ENCODE peak calls at places on chromosomes 3 and 15, in nine cellular contexts. One of them, this sample, is unnamed.

GRCh38 chr15:38904298-38904697 is 339.7 kb upstream of the RASGRP1 start:
- DNase-seq in H9: no peak
- DNase-seq in GM23338: peak; percentile 7
- DNase-seq in CD8-positive, alpha-beta memory T cell: no peak
- DNase-seq in A673: no peak
- DNase-seq in foreskin keratinocyte: no peak
- DNase-seq in ovary: no peak
- DNase-seq in gastrocnemius medialis: no peak
- DNase-seq in substantia nigra: no peak
- DNase-seq in this sample: no peak

GRCh38 chr15:101207867-101208288 is 44.0 kb downstream of the CHSY1 start:
- DNase-seq in H9: no peak
- DNase-seq in GM23338: no peak
- DNase-seq in CD8-positive, alpha-beta memory T cell: no peak
- DNase-seq in A673: no peak
- DNase-seq in foreskin keratinocyte: peak; percentile 34
- DNase-seq in ovary: no peak
- DNase-seq in gastrocnemius medialis: peak; percentile 47
- DNase-seq in substantia nigra: no peak
- DNase-seq in this sample: peak; percentile 50

GRCh38 chr15:69648775-69649735 is 196.4 kb downstream of the RPLP1 start:
- DNase-seq in H9: peak; percentile 85
- DNase-seq in GM23338: peak; percentile 87
- DNase-seq in CD8-positive, alpha-beta memory T cell: no peak
- DNase-seq in A673: no peak
- DNase-seq in foreskin keratinocyte: peak; percentile 17
- DNase-seq in ovary: no peak
- DNase-seq in gastrocnemius medialis: no peak
- DNase-seq in substantia nigra: no peak
- DNase-seq in this sample: peak; percentile 10

GRCh38 chr3:53748512-53749271 is 97.5 kb downstream of the CHDH start:
- DNase-seq in H9: peak; percentile 56
- DNase-seq in GM23338: peak; percentile 59
- DNase-seq in CD8-positive, alpha-beta memory T cell: no peak
- DNase-seq in A673: peak; percentile 5
- DNase-seq in foreskin keratinocyte: no peak
- DNase-seq in ovary: no peak
- DNase-seq in gastrocnemius medialis: no peak
- DNase-seq in substantia nigra: no peak
- DNase-seq in this sample: no peak

GRCh38 chr15:73031648-73032047 is 20.6 kb upstream of the NEO1 start:
- DNase-seq in H9: no peak
- DNase-seq in GM23338: no peak
- DNase-seq in CD8-positive, alpha-beta memory T cell: no peak
- DNase-seq in A673: no peak
- DNase-seq in foreskin keratinocyte: no peak
- DNase-seq in ovary: no peak
- DNase-seq in gastrocnemius medialis: no peak
- DNase-seq in substantia nigra: no peak
- DNase-seq in this sample: no peak

GRCh38 chr3:178140491-178140890 is 395.7 kb upstream of the KCNMB2 start:
- DNase-seq in H9: no peak
- DNase-seq in GM23338: no peak
- DNase-seq in CD8-positive, alpha-beta memory T cell: no peak
- DNase-seq in A673: peak; percentile 26
- DNase-seq in foreskin keratinocyte: no peak
- DNase-seq in ovary: no peak
- DNase-seq in gastrocnemius medialis: no peak
- DNase-seq in substantia nigra: no peak
- DNase-seq in this sample: no peak

GRCh38 chr15:100902436-100903190 is 16.5 kb upstream of the LRRK1 start:
- DNase-seq in H9: peak; percentile 10
- DNase-seq in GM23338: no peak
- DNase-seq in CD8-positive, alpha-beta memory T cell: no peak
- DNase-seq in A673: peak; percentile 78
- DNase-seq in foreskin keratinocyte: peak; percentile 77
- DNase-seq in ovary: peak; percentile 89
- DNase-seq in gastrocnemius medialis: peak; percentile 58
- DNase-seq in substantia nigra: no peak
- DNase-seq in this sample: peak; percentile 69

GRCh38 chr3:45497963-45498362 is 96.6 kb upstream of the LIMD1 start:
- DNase-seq in H9: no peak
- DNase-seq in GM23338: no peak
- DNase-seq in CD8-positive, alpha-beta memory T cell: no peak
- DNase-seq in A673: peak; percentile 84
- DNase-seq in foreskin keratinocyte: no peak
- DNase-seq in ovary: no peak
- DNase-seq in gastrocnemius medialis: peak; percentile 42
- DNase-seq in substantia nigra: no peak
- DNase-seq in this sample: no peak

GRCh38 chr3:51371943-51372557 is 13.0 kb upstream of the MANF start:
- DNase-seq in H9: peak; percentile 52
- DNase-seq in GM23338: peak; percentile 92
- DNase-seq in CD8-positive, alpha-beta memory T cell: peak; percentile 13
- DNase-seq in A673: peak; percentile 61
- DNase-seq in foreskin keratinocyte: no peak
- DNase-seq in ovary: no peak
- DNase-seq in gastrocnemius medialis: no peak
- DNase-seq in substantia nigra: no peak
- DNase-seq in this sample: no peak

GRCh38 chr3:178519701-178520100 is 16.5 kb upstream of the KCNMB2 start:
- DNase-seq in H9: no peak
- DNase-seq in GM23338: no peak
- DNase-seq in CD8-positive, alpha-beta memory T cell: no peak
- DNase-seq in A673: no peak
- DNase-seq in foreskin keratinocyte: no peak
- DNase-seq in ovary: no peak
- DNase-seq in gastrocnemius medialis: no peak
- DNase-seq in substantia nigra: no peak
- DNase-seq in this sample: no peak

GRCh38 chr3:69718832-69719231 is 20.4 kb upstream of the MITF start:
- DNase-seq in H9: peak; percentile 60
- DNase-seq in GM23338: peak; percentile 67
- DNase-seq in CD8-positive, alpha-beta memory T cell: no peak
- DNase-seq in A673: no peak
- DNase-seq in foreskin keratinocyte: no peak
- DNase-seq in ovary: no peak
- DNase-seq in gastrocnemius medialis: no peak
- DNase-seq in substantia nigra: no peak
- DNase-seq in this sample: no peak

GRCh38 chr3:103968131-103968530 is 1398.6 kb upstream of the ALCAM start:
- DNase-seq in H9: no peak
- DNase-seq in GM23338: no peak
- DNase-seq in CD8-positive, alpha-beta memory T cell: no peak
- DNase-seq in A673: no peak
- DNase-seq in foreskin keratinocyte: no peak
- DNase-seq in ovary: no peak
- DNase-seq in gastrocnemius medialis: no peak
- DNase-seq in substantia nigra: no peak
- DNase-seq in this sample: no peak
- H3K27ac ChIP-seq in H9: no peak overlapping the region
- H3K27ac ChIP-seq in GM23338: no peak overlapping the region
- H3K27ac ChIP-seq in CD8-positive, alpha-beta memory T cell: no peak overlapping the region
- H3K27ac ChIP-seq in A673: no peak overlapping the region
- H3K27ac ChIP-seq in foreskin keratinocyte: no peak overlapping the region
- H3K27ac ChIP-seq in ovary: no peak overlapping the region
- H3K27ac ChIP-seq in gastrocnemius medialis: no peak overlapping the region
- H3K27ac ChIP-seq in substantia nigra: no peak overlapping the region
- H3K27ac ChIP-seq in this sample: no peak overlapping the region

GRCh38 chr3:188296761-188297689 is 143.1 kb downstream of the LPP start:
- DNase-seq in H9: no peak
- DNase-seq in GM23338: no peak
- DNase-seq in CD8-positive, alpha-beta memory T cell: no peak
- DNase-seq in A673: peak; percentile 48
- DNase-seq in foreskin keratinocyte: no peak
- DNase-seq in ovary: peak; percentile 33
- DNase-seq in gastrocnemius medialis: no peak
- DNase-seq in substantia nigra: no peak
- DNase-seq in this sample: no peak

GRCh38 chr3:188292827-188293226 is 138.9 kb downstream of the LPP start:
- DNase-seq in H9: no peak
- DNase-seq in GM23338: no peak
- DNase-seq in CD8-positive, alpha-beta memory T cell: no peak
- DNase-seq in A673: no peak
- DNase-seq in foreskin keratinocyte: no peak
- DNase-seq in ovary: no peak
- DNase-seq in gastrocnemius medialis: no peak
- DNase-seq in substantia nigra: no peak
- DNase-seq in this sample: no peak

GRCh38 chr3:188294113-188294512 is 140.2 kb downstream of the LPP start:
- DNase-seq in H9: no peak
- DNase-seq in GM23338: no peak
- DNase-seq in CD8-positive, alpha-beta memory T cell: no peak
- DNase-seq in A673: no peak
- DNase-seq in foreskin keratinocyte: no peak
- DNase-seq in ovary: no peak
- DNase-seq in gastrocnemius medialis: no peak
- DNase-seq in substantia nigra: no peak
- DNase-seq in this sample: no peak

GRCh38 chr3:188295876-188296275 is 141.9 kb downstream of the LPP start:
- DNase-seq in H9: no peak
- DNase-seq in GM23338: no peak
- DNase-seq in CD8-positive, alpha-beta memory T cell: no peak
- DNase-seq in A673: no peak
- DNase-seq in foreskin keratinocyte: no peak
- DNase-seq in ovary: no peak
- DNase-seq in gastrocnemius medialis: no peak
- DNase-seq in substantia nigra: no peak
- DNase-seq in this sample: no peak

DNA sequence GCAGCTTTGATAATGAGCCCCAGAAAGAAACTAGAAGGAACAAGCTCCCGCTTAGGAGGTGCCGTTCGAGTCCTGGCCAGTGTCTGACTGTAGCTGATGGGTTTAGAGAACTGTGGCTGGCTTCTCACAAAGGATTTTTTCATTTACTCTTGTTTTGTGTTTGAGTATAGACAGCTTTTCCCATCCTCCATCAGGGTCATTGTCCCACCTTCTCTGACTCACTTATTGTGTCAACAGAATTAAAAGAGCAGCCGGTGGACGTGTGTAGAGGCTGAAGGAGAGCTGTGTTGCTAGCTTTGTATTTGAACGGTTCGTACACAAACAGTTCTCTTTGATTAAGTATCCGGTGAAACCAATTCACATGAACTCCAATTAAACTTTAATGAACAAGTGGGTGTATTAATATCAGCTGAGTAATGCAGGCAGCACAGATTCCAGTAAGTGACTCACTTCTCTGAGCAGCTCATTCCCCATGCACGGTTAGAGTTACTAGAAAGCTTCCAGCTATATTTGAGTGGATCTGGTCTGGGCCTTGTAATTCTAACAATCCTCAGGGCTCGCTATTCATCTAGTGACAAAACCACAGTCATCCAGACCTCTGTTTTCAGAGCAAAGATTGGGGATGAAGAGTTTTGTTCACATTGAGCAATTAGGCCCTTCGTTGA is 141.0 kb downstream of the LPP start:
- DNase-seq in H9: no peak
- DNase-seq in GM23338: no peak
- DNase-seq in CD8-positive, alpha-beta memory T cell: no peak
- DNase-seq in A673: peak; percentile 63
- DNase-seq in foreskin keratinocyte: peak; percentile 81
- DNase-seq in ovary: no peak
- DNase-seq in gastrocnemius medialis: peak; percentile 60
- DNase-seq in substantia nigra: no peak
- DNase-seq in this sample: peak; percentile 80
- H3K27ac ChIP-seq in H9: no peak overlapping the region
- H3K27ac ChIP-seq in GM23338: no peak overlapping the region
- H3K27ac ChIP-seq in CD8-positive, alpha-beta memory T cell: no peak overlapping the region
- H3K27ac ChIP-seq in A673: peak overlapping the region; percentile 20
- H3K27ac ChIP-seq in foreskin keratinocyte: peak overlapping the region; percentile 43
- H3K27ac ChIP-seq in ovary: no peak overlapping the region
- H3K27ac ChIP-seq in gastrocnemius medialis: peak overlapping the region; percentile 89
- H3K27ac ChIP-seq in substantia nigra: peak overlapping the region; percentile 13
- H3K27ac ChIP-seq in this sample: peak overlapping the region; percentile 77

GRCh38 chr15:42118650-42119531 is 24.5 kb upstream of the PLA2G4D start:
- DNase-seq in H9: no peak
- DNase-seq in GM23338: peak; percentile 59
- DNase-seq in CD8-positive, alpha-beta memory T cell: no peak
- DNase-seq in A673: no peak
- DNase-seq in foreskin keratinocyte: no peak
- DNase-seq in ovary: no peak
- DNase-seq in gastrocnemius medialis: no peak
- DNase-seq in substantia nigra: no peak
- DNase-seq in this sample: no peak
- H3K27ac ChIP-seq in H9: no peak overlapping the region
- H3K27ac ChIP-seq in GM23338: no peak overlapping the region
- H3K27ac ChIP-seq in CD8-positive, alpha-beta memory T cell: no peak overlapping the region
- H3K27ac ChIP-seq in A673: no peak overlapping the region
- H3K27ac ChIP-seq in foreskin keratinocyte: no peak overlapping the region
- H3K27ac ChIP-seq in ovary: no peak overlapping the region
- H3K27ac ChIP-seq in gastrocnemius medialis: no peak overlapping the region
- H3K27ac ChIP-seq in substantia nigra: no peak overlapping the region
- H3K27ac ChIP-seq in this sample: no peak overlapping the region

GRCh38 chr15:25933456-25934158 is 70.5 kb upstream of the ATP10A start:
- DNase-seq in H9: peak; percentile 86
- DNase-seq in GM23338: peak; percentile 90
- DNase-seq in CD8-positive, alpha-beta memory T cell: peak; percentile 25
- DNase-seq in A673: peak; percentile 31
- DNase-seq in foreskin keratinocyte: no peak
- DNase-seq in ovary: peak; percentile 12
- DNase-seq in gastrocnemius medialis: peak; percentile 45
- DNase-seq in substantia nigra: peak; percentile 5
- DNase-seq in this sample: peak; percentile 39

GRCh38 chr15:25936004-25936403 is 72.9 kb upstream of the ATP10A start:
- DNase-seq in H9: no peak
- DNase-seq in GM23338: no peak
- DNase-seq in CD8-positive, alpha-beta memory T cell: no peak
- DNase-seq in A673: no peak
- DNase-seq in foreskin keratinocyte: no peak
- DNase-seq in ovary: no peak
- DNase-seq in gastrocnemius medialis: no peak
- DNase-seq in substantia nigra: no peak
- DNase-seq in this sample: no peak

GRCh38 chr15:25931846-25932245 is 68.7 kb upstream of the ATP10A start:
- DNase-seq in H9: no peak
- DNase-seq in GM23338: no peak
- DNase-seq in CD8-positive, alpha-beta memory T cell: no peak
- DNase-seq in A673: no peak
- DNase-seq in foreskin keratinocyte: no peak
- DNase-seq in ovary: no peak
- DNase-seq in gastrocnemius medialis: no peak
- DNase-seq in substantia nigra: no peak
- DNase-seq in this sample: no peak

GRCh38 chr15:25939122-25939521 is 76.0 kb upstream of the ATP10A start:
- DNase-seq in H9: no peak
- DNase-seq in GM23338: no peak
- DNase-seq in CD8-positive, alpha-beta memory T cell: no peak
- DNase-seq in A673: no peak
- DNase-seq in foreskin keratinocyte: no peak
- DNase-seq in ovary: no peak
- DNase-seq in gastrocnemius medialis: no peak
- DNase-seq in substantia nigra: no peak
- DNase-seq in this sample: no peak

DNA sequence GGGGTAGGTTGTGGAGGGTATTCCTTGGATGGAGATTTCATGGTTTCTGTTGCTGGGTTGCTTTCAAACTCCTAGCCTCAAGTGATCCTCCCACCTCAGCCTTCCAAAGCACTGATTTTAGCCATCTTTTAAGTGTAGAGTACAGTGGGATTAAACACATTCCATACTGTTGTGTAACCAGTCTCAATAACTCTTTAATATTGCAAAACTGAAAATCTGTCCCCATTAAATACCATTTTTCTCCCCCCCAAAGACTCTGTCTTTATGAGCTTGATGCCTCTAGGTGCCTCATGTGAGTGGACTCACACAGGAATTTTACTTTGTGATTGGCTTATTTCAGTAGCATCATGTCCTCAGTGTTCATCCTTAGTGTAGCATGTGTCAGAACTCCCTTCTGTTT is 74.7 kb upstream of the ATP10A start:
- DNase-seq in H9: no peak
- DNase-seq in GM23338: no peak
- DNase-seq in CD8-positive, alpha-beta memory T cell: no peak
- DNase-seq in A673: no peak
- DNase-seq in foreskin keratinocyte: no peak
- DNase-seq in ovary: no peak
- DNase-seq in gastrocnemius medialis: no peak
- DNase-seq in substantia nigra: no peak
- DNase-seq in this sample: no peak
- H3K27ac ChIP-seq in H9: no peak overlapping the region
- H3K27ac ChIP-seq in GM23338: no peak overlapping the region
- H3K27ac ChIP-seq in CD8-positive, alpha-beta memory T cell: no peak overlapping the region
- H3K27ac ChIP-seq in A673: no peak overlapping the region
- H3K27ac ChIP-seq in foreskin keratinocyte: no peak overlapping the region
- H3K27ac ChIP-seq in ovary: no peak overlapping the region
- H3K27ac ChIP-seq in gastrocnemius medialis: no peak overlapping the region
- H3K27ac ChIP-seq in substantia nigra: no peak overlapping the region
- H3K27ac ChIP-seq in this sample: no peak overlapping the region

This sample was measured in epithelial cell of prostate.